ENCODE peak calls at places on chromosomes 11 and 22, in seven cellular contexts. One of them, this sample, is unnamed.

GRCh38 chr11:46896719-46897406 is 21.5 kb downstream of the LRP4 start:
- DNase-seq in amygdala: no peak
- DNase-seq in NCI-H460: peak; percentile 48
- DNase-seq in SW 1271: peak; percentile 31
- DNase-seq in NCI-H1092: peak; percentile 50
- DNase-seq in mesendoderm: peak; percentile 54
- DNase-seq in H4: peak; percentile 61
- DNase-seq in this sample: no peak

GRCh38 chr11:69115586-69116560 is 39.9 kb upstream of the SMIM38 start:
- DNase-seq in NCI-H1092: no peak
- DNase-seq in H4: no peak
- DNase-seq in SW 1271: no peak
- DNase-seq in mesendoderm: no peak
- DNase-seq in NCI-H460: peak; percentile 36
- DNase-seq in amygdala: no peak
- DNase-seq in this sample: peak; percentile 73

GRCh38 chr11:1083621-1084551 is 9.2 kb downstream of the MUC2 start:
- DNase-seq in NCI-H1092: no peak
- DNase-seq in amygdala: no peak
- DNase-seq in SW 1271: no peak
- DNase-seq in mesendoderm: no peak
- DNase-seq in H4: no peak
- DNase-seq in NCI-H460: no peak
- DNase-seq in this sample: no peak

GRCh38 chr11:64327338-64327737 is 9.4 kb downstream of the PRDX5 start:
- DNase-seq in mesendoderm: no peak
- DNase-seq in SW 1271: no peak
- DNase-seq in NCI-H460: no peak
- DNase-seq in NCI-H1092: no peak
- DNase-seq in H4: no peak
- DNase-seq in amygdala: no peak
- DNase-seq in this sample: no peak

GRCh38 chr11:14519692-14520085 is 497 bp downstream of the PSMA1 start:
- DNase-seq in H4: peak; percentile 23
- DNase-seq in NCI-H1092: no peak
- DNase-seq in amygdala: no peak
- DNase-seq in SW 1271: no peak
- DNase-seq in NCI-H460: no peak
- DNase-seq in mesendoderm: no peak
- DNase-seq in this sample: no peak

GRCh38 chr11:71112454-71112853 is 139.9 kb downstream of the SHANK2 start:
- DNase-seq in NCI-H460: no peak
- DNase-seq in H4: no peak
- DNase-seq in mesendoderm: no peak
- DNase-seq in NCI-H1092: no peak
- DNase-seq in SW 1271: no peak
- DNase-seq in amygdala: no peak
- DNase-seq in this sample: no peak

GRCh38 chr11:60915250-60915914 is 1.4 kb downstream of the TMEM109 start:
- DNase-seq in NCI-H460: no peak
- DNase-seq in NCI-H1092: no peak
- DNase-seq in mesendoderm: peak; percentile 86
- DNase-seq in H4: peak; percentile 70
- DNase-seq in SW 1271: no peak
- DNase-seq in amygdala: no peak
- DNase-seq in this sample: peak; percentile 57

GRCh38 chr11:68044145-68044813 is 5.5 kb downstream of the TCIRG1 start:
- DNase-seq in amygdala: no peak
- DNase-seq in H4: no peak
- DNase-seq in NCI-H1092: peak; percentile 47
- DNase-seq in NCI-H460: no peak
- DNase-seq in mesendoderm: no peak
- DNase-seq in SW 1271: no peak
- DNase-seq in this sample: no peak

GRCh38 chr22:42383287-42383686 is 48.9 kb downstream of the NFAM1 start:
- DNase-seq in SW 1271: no peak
- DNase-seq in amygdala: no peak
- DNase-seq in NCI-H460: no peak
- DNase-seq in NCI-H1092: no peak
- DNase-seq in H4: no peak
- DNase-seq in mesendoderm: no peak
- DNase-seq in this sample: no peak

GRCh38 chr11:129729823-129730222 is 85.8 kb upstream of the TMEM45B start:
- DNase-seq in amygdala: no peak
- DNase-seq in NCI-H1092: no peak
- DNase-seq in NCI-H460: no peak
- DNase-seq in mesendoderm: no peak
- DNase-seq in SW 1271: no peak
- DNase-seq in H4: no peak
- DNase-seq in this sample: no peak

GRCh38 chr11:74524501-74524900 is 31.0 kb upstream of the LIPT2 start:
- DNase-seq in NCI-H1092: no peak
- DNase-seq in SW 1271: no peak
- DNase-seq in H4: no peak
- DNase-seq in NCI-H460: no peak
- DNase-seq in mesendoderm: no peak
- DNase-seq in amygdala: no peak
- DNase-seq in this sample: no peak

GRCh38 chr22:38180841-38181452 is 683 bp downstream of the PLA2G6 start:
- DNase-seq in NCI-H1092: no peak
- DNase-seq in NCI-H460: no peak
- DNase-seq in amygdala: peak; percentile 60
- DNase-seq in mesendoderm: peak; percentile 53
- DNase-seq in H4: no peak
- DNase-seq in SW 1271: no peak
- DNase-seq in this sample: peak; percentile 53

GRCh38 chr11:16883179-16883578 is 131.0 kb downstream of the PLEKHA7 start:
- DNase-seq in NCI-H1092: no peak
- DNase-seq in amygdala: no peak
- DNase-seq in mesendoderm: peak; percentile 94
- DNase-seq in NCI-H460: no peak
- DNase-seq in SW 1271: no peak
- DNase-seq in H4: no peak
- DNase-seq in this sample: peak; percentile 23

GRCh38 chr11:88402192-88402715 is 64.7 kb upstream of the CTSC start:
- DNase-seq in SW 1271: peak; percentile 8
- DNase-seq in mesendoderm: no peak
- DNase-seq in NCI-H460: no peak
- DNase-seq in amygdala: no peak
- DNase-seq in NCI-H1092: no peak
- DNase-seq in H4: peak; percentile 87
- DNase-seq in this sample: no peak

GRCh38 chr11:117799634-117800033 is 2.6 kb upstream of the DSCAML1 start:
- DNase-seq in SW 1271: no peak
- DNase-seq in NCI-H460: no peak
- DNase-seq in amygdala: no peak
- DNase-seq in H4: no peak
- DNase-seq in NCI-H1092: no peak
- DNase-seq in mesendoderm: no peak
- DNase-seq in this sample: no peak